ENCODE peak calls at places on chromosomes 1 and 21, in nine cellular contexts. One of them, this sample, is unnamed.

GRCh38 chr1:52669696-52670095 is 28.5 kb downstream of the COA7 start:
- DNase-seq in NCI-H2081: no peak
- DNase-seq in activated naive CD8-positive, alpha-beta T cell treated with anti-CD3 and anti-CD28 coated beads, Interleukin-2, amount 50 U/mL, for 24 hours: no peak
- DNase-seq in IMR-90: peak
- DNase-seq in germinal center: no peak
- DNase-seq in SHP77: no peak
- DNase-seq in activated CD4-positive, alpha-beta T cell treated with anti-CD3 and anti-CD28 coated beads for 24 hours: no peak
- DNase-seq in GM20000: no peak
- DNase-seq in mesenchymal stem cell: peak
- DNase-seq in this sample: no peak

GRCh38 chr1:201361652-201362504 is 15.6 kb downstream of the TNNT2 start:
- DNase-seq in germinal center: peak
- DNase-seq in activated naive CD8-positive, alpha-beta T cell treated with anti-CD3 and anti-CD28 coated beads, Interleukin-2, amount 50 U/mL, for 24 hours: peak
- DNase-seq in IMR-90: peak
- DNase-seq in mesenchymal stem cell: peak
- DNase-seq in SHP77: peak
- DNase-seq in NCI-H2081: peak
- DNase-seq in GM20000: peak
- DNase-seq in activated CD4-positive, alpha-beta T cell treated with anti-CD3 and anti-CD28 coated beads for 24 hours: peak
- DNase-seq in this sample: peak

GRCh38 chr1:60037061-60037460 is 36.5 kb downstream of the C1orf87 start:
- DNase-seq in activated naive CD8-positive, alpha-beta T cell treated with anti-CD3 and anti-CD28 coated beads, Interleukin-2, amount 50 U/mL, for 24 hours: no peak
- DNase-seq in NCI-H2081: no peak
- DNase-seq in germinal center: no peak
- DNase-seq in SHP77: no peak
- DNase-seq in IMR-90: no peak
- DNase-seq in GM20000: no peak
- DNase-seq in activated CD4-positive, alpha-beta T cell treated with anti-CD3 and anti-CD28 coated beads for 24 hours: no peak
- DNase-seq in mesenchymal stem cell: no peak
- DNase-seq in this sample: no peak

GRCh38 chr1:54987830-54988705 is 7.6 kb downstream of the TMEM61 start:
- DNase-seq in NCI-H2081: no peak
- DNase-seq in GM20000: no peak
- DNase-seq in germinal center: no peak
- DNase-seq in mesenchymal stem cell: peak
- DNase-seq in activated CD4-positive, alpha-beta T cell treated with anti-CD3 and anti-CD28 coated beads for 24 hours: no peak
- DNase-seq in IMR-90: peak
- DNase-seq in SHP77: peak
- DNase-seq in activated naive CD8-positive, alpha-beta T cell treated with anti-CD3 and anti-CD28 coated beads, Interleukin-2, amount 50 U/mL, for 24 hours: no peak
- DNase-seq in this sample: no peak

GRCh38 chr21:25639922-25640670 is 1.0 kb downstream of the JAM2 start:
- DNase-seq in activated CD4-positive, alpha-beta T cell treated with anti-CD3 and anti-CD28 coated beads for 24 hours: no peak
- DNase-seq in IMR-90: no peak
- DNase-seq in NCI-H2081: peak
- DNase-seq in mesenchymal stem cell: peak
- DNase-seq in GM20000: peak
- DNase-seq in germinal center: peak
- DNase-seq in activated naive CD8-positive, alpha-beta T cell treated with anti-CD3 and anti-CD28 coated beads, Interleukin-2, amount 50 U/mL, for 24 hours: peak
- DNase-seq in SHP77: no peak
- DNase-seq in this sample: no peak

GRCh38 chr1:198846506-198847010 is 207.7 kb downstream of the PTPRC start:
- DNase-seq in SHP77: no peak
- DNase-seq in activated CD4-positive, alpha-beta T cell treated with anti-CD3 and anti-CD28 coated beads for 24 hours: no peak
- DNase-seq in germinal center: no peak
- DNase-seq in GM20000: no peak
- DNase-seq in activated naive CD8-positive, alpha-beta T cell treated with anti-CD3 and anti-CD28 coated beads, Interleukin-2, amount 50 U/mL, for 24 hours: no peak
- DNase-seq in NCI-H2081: no peak
- DNase-seq in IMR-90: no peak
- DNase-seq in mesenchymal stem cell: no peak
- DNase-seq in this sample: no peak

GRCh38 chr1:43947890-43948437 is 1.2 kb downstream of the IPO13 start:
- DNase-seq in NCI-H2081: peak
- DNase-seq in mesenchymal stem cell: no peak
- DNase-seq in SHP77: no peak
- DNase-seq in activated naive CD8-positive, alpha-beta T cell treated with anti-CD3 and anti-CD28 coated beads, Interleukin-2, amount 50 U/mL, for 24 hours: no peak
- DNase-seq in IMR-90: no peak
- DNase-seq in germinal center: no peak
- DNase-seq in activated CD4-positive, alpha-beta T cell treated with anti-CD3 and anti-CD28 coated beads for 24 hours: no peak
- DNase-seq in GM20000: no peak
- DNase-seq in this sample: no peak

GRCh38 chr21:33801424-33802405 is 113.9 kb downstream of the ATP5PO start:
- DNase-seq in mesenchymal stem cell: peak
- DNase-seq in IMR-90: peak
- DNase-seq in NCI-H2081: peak
- DNase-seq in activated naive CD8-positive, alpha-beta T cell treated with anti-CD3 and anti-CD28 coated beads, Interleukin-2, amount 50 U/mL, for 24 hours: no peak
- DNase-seq in activated CD4-positive, alpha-beta T cell treated with anti-CD3 and anti-CD28 coated beads for 24 hours: no peak
- DNase-seq in GM20000: no peak
- DNase-seq in germinal center: no peak
- DNase-seq in SHP77: peak
- DNase-seq in this sample: peak

GRCh38 chr1:206680279-206680678 is 4.4 kb upstream of the MAPKAPK2 start:
- DNase-seq in germinal center: no peak
- DNase-seq in NCI-H2081: no peak
- DNase-seq in SHP77: no peak
- DNase-seq in activated CD4-positive, alpha-beta T cell treated with anti-CD3 and anti-CD28 coated beads for 24 hours: no peak
- DNase-seq in GM20000: no peak
- DNase-seq in activated naive CD8-positive, alpha-beta T cell treated with anti-CD3 and anti-CD28 coated beads, Interleukin-2, amount 50 U/mL, for 24 hours: no peak
- DNase-seq in IMR-90: no peak
- DNase-seq in mesenchymal stem cell: no peak
- DNase-seq in this sample: no peak

GRCh38 chr1:174791863-174792262 is 207.9 kb upstream of the CACYBP start:
- DNase-seq in NCI-H2081: no peak
- DNase-seq in SHP77: no peak
- DNase-seq in germinal center: no peak
- DNase-seq in mesenchymal stem cell: no peak
- DNase-seq in IMR-90: no peak
- DNase-seq in activated naive CD8-positive, alpha-beta T cell treated with anti-CD3 and anti-CD28 coated beads, Interleukin-2, amount 50 U/mL, for 24 hours: no peak
- DNase-seq in activated CD4-positive, alpha-beta T cell treated with anti-CD3 and anti-CD28 coated beads for 24 hours: no peak
- DNase-seq in GM20000: no peak
- DNase-seq in this sample: no peak

GRCh38 chr1:48853006-48853405 is 76.3 kb upstream of the BEND5 start:
- DNase-seq in NCI-H2081: no peak
- DNase-seq in IMR-90: peak
- DNase-seq in activated naive CD8-positive, alpha-beta T cell treated with anti-CD3 and anti-CD28 coated beads, Interleukin-2, amount 50 U/mL, for 24 hours: no peak
- DNase-seq in germinal center: no peak
- DNase-seq in mesenchymal stem cell: peak
- DNase-seq in GM20000: no peak
- DNase-seq in SHP77: no peak
- DNase-seq in activated CD4-positive, alpha-beta T cell treated with anti-CD3 and anti-CD28 coated beads for 24 hours: no peak
- DNase-seq in this sample: no peak

GRCh38 chr1:55974714-55975441 is 604.5 kb downstream of the PLPP3 start:
- DNase-seq in GM20000: no peak
- DNase-seq in germinal center: no peak
- DNase-seq in activated naive CD8-positive, alpha-beta T cell treated with anti-CD3 and anti-CD28 coated beads, Interleukin-2, amount 50 U/mL, for 24 hours: no peak
- DNase-seq in SHP77: no peak
- DNase-seq in activated CD4-positive, alpha-beta T cell treated with anti-CD3 and anti-CD28 coated beads for 24 hours: no peak
- DNase-seq in mesenchymal stem cell: no peak
- DNase-seq in NCI-H2081: no peak
- DNase-seq in IMR-90: peak
- DNase-seq in this sample: no peak

GRCh38 chr21:38351176-38351959 is 94.6 kb downstream of the KCNJ15 start:
- DNase-seq in activated naive CD8-positive, alpha-beta T cell treated with anti-CD3 and anti-CD28 coated beads, Interleukin-2, amount 50 U/mL, for 24 hours: no peak
- DNase-seq in GM20000: no peak
- DNase-seq in SHP77: no peak
- DNase-seq in activated CD4-positive, alpha-beta T cell treated with anti-CD3 and anti-CD28 coated beads for 24 hours: no peak
- DNase-seq in IMR-90: peak
- DNase-seq in mesenchymal stem cell: no peak
- DNase-seq in germinal center: no peak
- DNase-seq in NCI-H2081: no peak
- DNase-seq in this sample: no peak

GRCh38 chr1:106222415-106222814 is 834.1 kb upstream of the PRMT6 start:
- DNase-seq in GM20000: no peak
- DNase-seq in germinal center: no peak
- DNase-seq in SHP77: no peak
- DNase-seq in IMR-90: no peak
- DNase-seq in activated CD4-positive, alpha-beta T cell treated with anti-CD3 and anti-CD28 coated beads for 24 hours: no peak
- DNase-seq in mesenchymal stem cell: peak
- DNase-seq in activated naive CD8-positive, alpha-beta T cell treated with anti-CD3 and anti-CD28 coated beads, Interleukin-2, amount 50 U/mL, for 24 hours: no peak
- DNase-seq in NCI-H2081: no peak
- DNase-seq in this sample: no peak

GRCh38 chr1:101039245-101039644 is 13.7 kb upstream of the DPH5 start:
- DNase-seq in IMR-90: no peak
- DNase-seq in SHP77: no peak
- DNase-seq in GM20000: no peak
- DNase-seq in activated naive CD8-positive, alpha-beta T cell treated with anti-CD3 and anti-CD28 coated beads, Interleukin-2, amount 50 U/mL, for 24 hours: no peak
- DNase-seq in activated CD4-positive, alpha-beta T cell treated with anti-CD3 and anti-CD28 coated beads for 24 hours: no peak
- DNase-seq in mesenchymal stem cell: no peak
- DNase-seq in germinal center: no peak
- DNase-seq in NCI-H2081: no peak
- DNase-seq in this sample: no peak

GRCh38 chr1:21585037-21585436 is 75.8 kb downstream of the ALPL start:
- DNase-seq in activated CD4-positive, alpha-beta T cell treated with anti-CD3 and anti-CD28 coated beads for 24 hours: no peak
- DNase-seq in IMR-90: no peak
- DNase-seq in germinal center: no peak
- DNase-seq in NCI-H2081: no peak
- DNase-seq in mesenchymal stem cell: no peak
- DNase-seq in SHP77: no peak
- DNase-seq in GM20000: no peak
- DNase-seq in activated naive CD8-positive, alpha-beta T cell treated with anti-CD3 and anti-CD28 coated beads, Interleukin-2, amount 50 U/mL, for 24 hours: no peak
- DNase-seq in this sample: no peak